ENCODE peak calls at places on chromosomes 16 and 17, in nine cellular contexts. One of them, this sample, is unnamed.

GRCh38 chr16:53732296-53732929 is 28.5 kb downstream of the FTO start:
- DNase-seq in right atrium auricular region: no peak
- DNase-seq in transverse colon: peak; percentile 29
- DNase-seq in uterus: no peak
- DNase-seq in tibial artery: no peak
- DNase-seq in heart left ventricle: no peak
- DNase-seq in IMR-90: peak; percentile 58
- DNase-seq in CD8-positive, alpha-beta memory T cell: no peak
- DNase-seq in psoas muscle: no peak
- DNase-seq in this sample: no peak

GRCh38 chr17:40348562-40349476 is 15.7 kb downstream of the GJD3 start:
- DNase-seq in right atrium auricular region: no peak
- DNase-seq in transverse colon: peak; percentile 57
- DNase-seq in uterus: peak; percentile 37
- DNase-seq in tibial artery: peak; percentile 67
- DNase-seq in heart left ventricle: peak; percentile 81
- DNase-seq in IMR-90: no peak
- DNase-seq in CD8-positive, alpha-beta memory T cell: no peak
- DNase-seq in psoas muscle: peak; percentile 70
- DNase-seq in this sample: no peak

GRCh38 chr16:1152651-1153259 is at the start of gene CACNA1H:
- DNase-seq in right atrium auricular region: no peak
- DNase-seq in transverse colon: no peak
- DNase-seq in uterus: peak; percentile 71
- DNase-seq in tibial artery: no peak
- DNase-seq in heart left ventricle: peak; percentile 45
- DNase-seq in IMR-90: no peak
- DNase-seq in CD8-positive, alpha-beta memory T cell: peak; percentile 29
- DNase-seq in psoas muscle: no peak
- DNase-seq in this sample: no peak

GRCh38 chr17:49297141-49297540 is 64.9 kb downstream of the ZNF652 start:
- DNase-seq in right atrium auricular region: no peak
- DNase-seq in transverse colon: no peak
- DNase-seq in uterus: no peak
- DNase-seq in tibial artery: no peak
- DNase-seq in heart left ventricle: no peak
- DNase-seq in IMR-90: no peak
- DNase-seq in CD8-positive, alpha-beta memory T cell: no peak
- DNase-seq in psoas muscle: no peak
- DNase-seq in this sample: no peak

GRCh38 chr16:68509381-68509780 is 29.7 kb upstream of the ZFP90 start:
- DNase-seq in right atrium auricular region: no peak
- DNase-seq in transverse colon: no peak
- DNase-seq in uterus: no peak
- DNase-seq in tibial artery: no peak
- DNase-seq in heart left ventricle: no peak
- DNase-seq in IMR-90: no peak
- DNase-seq in CD8-positive, alpha-beta memory T cell: no peak
- DNase-seq in psoas muscle: no peak
- DNase-seq in this sample: no peak

GRCh38 chr17:21330436-21331160 is 45.6 kb upstream of the KCNJ12 start:
- DNase-seq in right atrium auricular region: no peak
- DNase-seq in transverse colon: no peak
- DNase-seq in uterus: no peak
- DNase-seq in tibial artery: peak; percentile 12
- DNase-seq in heart left ventricle: no peak
- DNase-seq in IMR-90: no peak
- DNase-seq in CD8-positive, alpha-beta memory T cell: no peak
- DNase-seq in psoas muscle: no peak
- DNase-seq in this sample: no peak

GRCh38 chr17:54992797-54993639 is 24.5 kb downstream of the STXBP4 start:
- DNase-seq in right atrium auricular region: no peak
- DNase-seq in transverse colon: no peak
- DNase-seq in uterus: no peak
- DNase-seq in tibial artery: no peak
- DNase-seq in heart left ventricle: no peak
- DNase-seq in IMR-90: peak; percentile 54
- DNase-seq in CD8-positive, alpha-beta memory T cell: no peak
- DNase-seq in psoas muscle: no peak
- DNase-seq in this sample: no peak

GRCh38 chr16:751152-752007 is 9.2 kb upstream of the MSLN start:
- DNase-seq in right atrium auricular region: no peak
- DNase-seq in transverse colon: no peak
- DNase-seq in uterus: no peak
- DNase-seq in tibial artery: no peak
- DNase-seq in heart left ventricle: peak; percentile 54
- DNase-seq in IMR-90: no peak
- DNase-seq in CD8-positive, alpha-beta memory T cell: no peak
- DNase-seq in psoas muscle: no peak
- DNase-seq in this sample: no peak

GRCh38 chr17:56540791-56541190 is 52.7 kb upstream of the NOG start:
- DNase-seq in right atrium auricular region: no peak
- DNase-seq in transverse colon: no peak
- DNase-seq in uterus: no peak
- DNase-seq in tibial artery: no peak
- DNase-seq in heart left ventricle: no peak
- DNase-seq in IMR-90: no peak
- DNase-seq in CD8-positive, alpha-beta memory T cell: no peak
- DNase-seq in psoas muscle: no peak
- DNase-seq in this sample: no peak

GRCh38 chr16:30444231-30445148 is 1.2 kb downstream of the SEPHS2 start:
- DNase-seq in right atrium auricular region: no peak
- DNase-seq in transverse colon: no peak
- DNase-seq in uterus: no peak
- DNase-seq in tibial artery: no peak
- DNase-seq in heart left ventricle: no peak
- DNase-seq in IMR-90: no peak
- DNase-seq in CD8-positive, alpha-beta memory T cell: no peak
- DNase-seq in psoas muscle: no peak
- DNase-seq in this sample: no peak

GRCh38 chr16:84190731-84191388 is at the start of gene ADAD2:
- DNase-seq in right atrium auricular region: no peak
- DNase-seq in transverse colon: no peak
- DNase-seq in uterus: no peak
- DNase-seq in tibial artery: no peak
- DNase-seq in heart left ventricle: no peak
- DNase-seq in IMR-90: no peak
- DNase-seq in CD8-positive, alpha-beta memory T cell: no peak
- DNase-seq in psoas muscle: no peak
- DNase-seq in this sample: no peak

GRCh38 chr17:55663395-55663794 is 59.3 kb downstream of the TMEM100 start:
- DNase-seq in right atrium auricular region: no peak
- DNase-seq in transverse colon: no peak
- DNase-seq in uterus: no peak
- DNase-seq in tibial artery: no peak
- DNase-seq in heart left ventricle: no peak
- DNase-seq in IMR-90: no peak
- DNase-seq in CD8-positive, alpha-beta memory T cell: no peak
- DNase-seq in psoas muscle: no peak
- DNase-seq in this sample: no peak

GRCh38 chr16:4733211-4733742 is 794 bp downstream of the ANKS3 start:
- DNase-seq in right atrium auricular region: no peak
- DNase-seq in transverse colon: no peak
- DNase-seq in uterus: no peak
- DNase-seq in tibial artery: no peak
- DNase-seq in heart left ventricle: no peak
- DNase-seq in IMR-90: no peak
- DNase-seq in CD8-positive, alpha-beta memory T cell: no peak
- DNase-seq in psoas muscle: no peak
- DNase-seq in this sample: no peak

GRCh38 chr16:27515874-27516353 is 33.8 kb downstream of the GTF3C1 start:
- DNase-seq in right atrium auricular region: no peak
- DNase-seq in transverse colon: no peak
- DNase-seq in uterus: no peak
- DNase-seq in tibial artery: no peak
- DNase-seq in heart left ventricle: peak; percentile 34
- DNase-seq in IMR-90: no peak
- DNase-seq in CD8-positive, alpha-beta memory T cell: no peak
- DNase-seq in psoas muscle: no peak
- DNase-seq in this sample: no peak

GRCh38 chr17:57956311-57957119 is 1.3 kb upstream of the CUEDC1 start:
- DNase-seq in right atrium auricular region: no peak
- DNase-seq in transverse colon: no peak
- DNase-seq in uterus: peak; percentile 15
- DNase-seq in tibial artery: no peak
- DNase-seq in heart left ventricle: peak; percentile 4
- DNase-seq in IMR-90: no peak
- DNase-seq in CD8-positive, alpha-beta memory T cell: peak; percentile 31
- DNase-seq in psoas muscle: no peak
- DNase-seq in this sample: no peak

GRCh38 chr17:6796887-6797490 is 21.0 kb downstream of the FBXO39 start:
- DNase-seq in right atrium auricular region: no peak
- DNase-seq in transverse colon: no peak
- DNase-seq in uterus: no peak
- DNase-seq in tibial artery: no peak
- DNase-seq in heart left ventricle: no peak
- DNase-seq in IMR-90: no peak
- DNase-seq in CD8-positive, alpha-beta memory T cell: no peak
- DNase-seq in psoas muscle: no peak
- DNase-seq in this sample: peak; percentile 80

DNA sequence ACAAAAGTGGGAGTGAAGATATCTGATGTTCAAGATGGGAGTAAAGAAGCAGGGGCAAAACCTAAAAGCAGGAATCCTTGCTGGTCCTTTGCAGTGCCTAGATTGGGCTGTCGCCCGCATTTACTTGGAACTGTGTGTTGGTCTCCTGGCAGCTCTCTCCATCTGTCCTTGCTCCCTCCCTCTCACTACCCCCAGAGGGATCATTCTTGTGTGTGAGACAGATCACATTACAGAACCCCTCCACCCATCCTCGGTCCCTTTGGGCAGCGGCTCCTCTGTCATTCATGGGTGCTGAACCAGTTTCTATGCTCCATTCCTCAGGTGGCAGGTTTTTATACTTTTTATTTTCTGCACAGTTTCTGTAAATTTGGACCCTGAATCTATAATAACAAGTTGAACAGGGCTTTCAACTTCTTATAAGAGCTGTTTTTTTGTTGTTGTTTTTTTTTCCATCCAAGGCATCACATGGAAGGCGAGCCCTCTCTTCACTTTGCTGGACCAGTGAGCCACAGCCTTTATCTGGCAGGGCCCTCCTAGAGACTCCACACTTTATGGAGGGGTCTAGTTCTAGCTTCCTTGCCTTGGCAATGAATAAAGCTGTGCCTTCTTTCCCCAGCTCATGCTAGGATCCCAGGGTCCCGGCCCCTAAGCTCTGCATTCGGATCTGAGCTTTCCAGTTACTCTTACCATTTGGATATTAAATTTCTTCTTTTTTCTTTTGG is 99.2 kb upstream of the MYOCD start:
- DNase-seq in right atrium auricular region: no peak
- DNase-seq in transverse colon: no peak
- DNase-seq in uterus: no peak
- DNase-seq in tibial artery: no peak
- DNase-seq in heart left ventricle: no peak
- DNase-seq in IMR-90: no peak
- DNase-seq in CD8-positive, alpha-beta memory T cell: no peak
- DNase-seq in psoas muscle: no peak
- DNase-seq in this sample: no peak
- H3K27ac ChIP-seq in right atrium auricular region: no peak overlapping the region
- H3K27ac ChIP-seq in transverse colon: no peak overlapping the region
- H3K27ac ChIP-seq in uterus: no peak overlapping the region
- H3K27ac ChIP-seq in tibial artery: peak overlapping the region; percentile 81
- H3K27ac ChIP-seq in heart left ventricle: no peak overlapping the region
- H3K27ac ChIP-seq in IMR-90: no peak overlapping the region
- H3K27ac ChIP-seq in CD8-positive, alpha-beta memory T cell: no peak overlapping the region
- H3K27ac ChIP-seq in psoas muscle: no peak overlapping the region
- H3K27ac ChIP-seq in this sample: peak overlapping the region; percentile 73

GRCh38 chr17:38585805-38586529 is 19.8 kb downstream of the SRCIN1 start:
- DNase-seq in right atrium auricular region: no peak
- DNase-seq in transverse colon: no peak
- DNase-seq in uterus: no peak
- DNase-seq in tibial artery: no peak
- DNase-seq in heart left ventricle: no peak
- DNase-seq in IMR-90: no peak
- DNase-seq in CD8-positive, alpha-beta memory T cell: no peak
- DNase-seq in psoas muscle: no peak
- DNase-seq in this sample: no peak
- H3K36me3 ChIP-seq in right atrium auricular region: no peaks in the 10 kb centered on the region
- H3K36me3 ChIP-seq in transverse colon: no peaks in the 10 kb centered on the region
- H3K36me3 ChIP-seq in uterus: no peaks in the 10 kb centered on the region
- H3K36me3 ChIP-seq in tibial artery: no peaks in the 10 kb centered on the region
- H3K36me3 ChIP-seq in heart left ventricle: no peaks in the 10 kb centered on the region
- H3K36me3 ChIP-seq in IMR-90: no peaks in the 10 kb centered on the region
- H3K36me3 ChIP-seq in CD8-positive, alpha-beta memory T cell: no peaks in the 10 kb centered on the region
- H3K36me3 ChIP-seq in psoas muscle: no peaks in the 10 kb centered on the region
- H3K36me3 ChIP-seq in this sample: no peaks in the 10 kb centered on the region

DNA sequence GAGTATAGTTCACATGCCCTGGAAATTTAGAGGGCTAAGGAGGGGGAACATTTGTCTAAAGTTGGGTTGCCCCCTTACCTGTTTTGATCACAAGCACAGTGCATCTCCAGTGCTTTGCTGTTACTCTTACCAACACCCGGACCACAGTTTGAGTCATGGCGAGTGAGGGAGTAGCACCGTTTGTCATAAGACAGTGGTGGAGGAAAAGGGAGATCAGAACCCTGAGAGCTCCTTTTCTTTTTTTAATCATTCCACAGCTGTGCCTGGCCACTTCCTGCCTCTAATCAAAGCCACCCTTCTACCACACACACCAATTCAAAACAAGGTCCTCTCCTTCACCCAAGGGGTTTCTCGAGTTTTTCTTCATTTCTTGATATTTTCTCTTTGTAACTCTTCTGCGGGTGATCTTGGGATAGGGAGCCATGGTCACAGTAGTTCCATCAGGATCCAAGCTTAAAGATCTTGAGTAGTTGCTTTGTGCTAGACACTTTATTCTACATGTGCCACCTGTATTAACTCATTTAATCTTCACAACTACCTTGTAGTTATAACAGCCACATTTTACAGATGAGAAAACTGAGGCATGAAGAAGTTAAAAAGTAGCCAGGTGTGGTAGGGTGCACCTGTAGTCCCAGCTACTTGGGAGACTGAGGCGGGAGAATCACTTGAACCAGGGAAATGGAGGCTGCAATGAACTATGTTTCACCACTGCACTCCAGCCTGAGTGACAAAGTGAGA is 5.0 kb upstream of the MYL4 start:
- DNase-seq in right atrium auricular region: no peak
- DNase-seq in transverse colon: no peak
- DNase-seq in uterus: no peak
- DNase-seq in tibial artery: no peak
- DNase-seq in heart left ventricle: no peak
- DNase-seq in IMR-90: peak; percentile 64
- DNase-seq in CD8-positive, alpha-beta memory T cell: peak; percentile 27
- DNase-seq in psoas muscle: no peak
- DNase-seq in this sample: no peak
- H3K27ac ChIP-seq in right atrium auricular region: peak overlapping the region; percentile 84
- H3K27ac ChIP-seq in transverse colon: peak overlapping the region; percentile 78
- H3K27ac ChIP-seq in uterus: peak overlapping the region; percentile 49
- H3K27ac ChIP-seq in tibial artery: peak overlapping the region; percentile 76
- H3K27ac ChIP-seq in heart left ventricle: peak overlapping the region; percentile 56
- H3K27ac ChIP-seq in IMR-90: no peak overlapping the region
- H3K27ac ChIP-seq in CD8-positive, alpha-beta memory T cell: peak overlapping the region; percentile 77
- H3K27ac ChIP-seq in psoas muscle: peak overlapping the region; percentile 84
- H3K27ac ChIP-seq in this sample: peak overlapping the region; percentile 67

DNA sequence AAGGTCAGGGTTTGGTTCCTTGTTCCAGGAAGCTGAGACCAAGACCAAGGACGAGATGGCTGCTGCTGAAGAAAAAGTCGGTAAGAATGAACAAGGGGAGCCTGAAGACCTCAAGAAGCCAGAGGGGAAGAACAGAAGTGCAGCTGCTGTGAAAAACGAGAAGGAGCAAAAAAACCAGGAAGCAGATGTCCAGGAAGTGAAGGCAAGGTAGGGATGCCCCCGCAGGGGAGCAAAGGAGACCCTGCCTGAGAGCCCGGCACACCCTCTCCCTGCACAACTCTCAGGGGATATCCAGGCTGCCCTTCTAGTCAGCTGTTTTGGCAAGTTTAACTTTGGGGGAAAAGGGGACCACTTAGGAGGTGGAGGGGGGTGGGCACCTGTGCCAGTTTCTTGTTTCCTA is 29.0 kb downstream of the RNF213 start:
- DNase-seq in right atrium auricular region: no peak
- DNase-seq in transverse colon: no peak
- DNase-seq in uterus: no peak
- DNase-seq in tibial artery: no peak
- DNase-seq in heart left ventricle: no peak
- DNase-seq in IMR-90: no peak
- DNase-seq in CD8-positive, alpha-beta memory T cell: no peak
- DNase-seq in psoas muscle: no peak
- DNase-seq in this sample: no peak
- H3K36me3 ChIP-seq in right atrium auricular region: peaks cover 67% of the 10 kb centered on the region
- H3K36me3 ChIP-seq in transverse colon: no peaks in the 10 kb centered on the region
- H3K36me3 ChIP-seq in uterus: no peaks in the 10 kb centered on the region
- H3K36me3 ChIP-seq in tibial artery: peaks cover 98% of the 10 kb centered on the region
- H3K36me3 ChIP-seq in heart left ventricle: peaks cover 83% of the 10 kb centered on the region
- H3K36me3 ChIP-seq in IMR-90: peaks cover 65% of the 10 kb centered on the region
- H3K36me3 ChIP-seq in CD8-positive, alpha-beta memory T cell: peaks cover 57% of the 10 kb centered on the region
- H3K36me3 ChIP-seq in psoas muscle: peaks cover 78% of the 10 kb centered on the region
- H3K36me3 ChIP-seq in this sample: peaks cover 71% of the 10 kb centered on the region

This sample was measured in esophagus muscularis mucosa.